ENCODE peak calls at places on chromosome 20, in nine cellular contexts. I is RWPE1, N is heart right ventricle, W is caudate nucleus, A is endothelial cell of umbilical vein, O is body of pancreas, M is A673, V is cardiac muscle cell, P is Karpas-422. B is an unnamed sample.

GRCh38 chr20:9068232-9068781 is 580 bp upstream of the PLCB4 start:
- DNase-seq in I (peak; percentile 28), N (peak; percentile 62), W (no peak), A (peak; percentile 56), O (peak; percentile 25), M (peak; percentile 58), V (peak; percentile 87), P (no peak), B (no peak)

GRCh38 chr20:52242237-52243230 is 51.0 kb upstream of the ZFP64 start:
- DNase-seq in I (peak; percentile 42), N (no peak), W (no peak), A (peak; percentile 22), O (no peak), M (peak; percentile 68), V (peak; percentile 49), P (peak; percentile 78), B (peak; percentile 63)

GRCh38 chr20:709421-709820 is 33.8 kb upstream of the SCRT2 start:
- DNase-seq in I (no peak), N (peak; percentile 42), W (no peak), A (no peak), O (peak; percentile 30), M (peak; percentile 39), V (no peak), P (no peak), B (no peak)

GRCh38 chr20:5899444-5899843 is 50.9 kb downstream of the TRMT6 start:
- DNase-seq in I (no peak), N (no peak), W (no peak), A (no peak), O (no peak), M (no peak), V (no peak), P (peak; percentile 5), B (no peak)

GRCh38 chr20:50788045-50788867 is 6.6 kb upstream of the BCAS4 start:
- DNase-seq in I (peak; percentile 73), N (no peak), W (no peak), A (no peak), O (peak; percentile 34), M (peak; percentile 94), V (no peak), P (no peak), B (no peak)

GRCh38 chr20:50805349-50805684 is 10.5 kb downstream of the BCAS4 start:
- DNase-seq in I (no peak), N (no peak), W (no peak), A (no peak), O (no peak), M (no peak), V (no peak), P (no peak), B (no peak)

GRCh38 chr20:14838663-14839650 is 501.5 kb upstream of the FLRT3 start:
- DNase-seq in I (no peak), N (no peak), W (no peak), A (peak; percentile 52), O (no peak), M (no peak), V (no peak), P (no peak), B (no peak)

GRCh38 chr20:21139881-21140566 is 14.1 kb downstream of the KIZ start:
- DNase-seq in I (no peak), N (no peak), W (no peak), A (no peak), O (no peak), M (no peak), V (no peak), P (no peak), B (no peak)

GRCh38 chr20:63540417-63541186 is 3.4 kb upstream of the PTK6 start:
- DNase-seq in I (no peak), N (no peak), W (no peak), A (no peak), O (no peak), M (no peak), V (no peak), P (peak; percentile 61), B (no peak)

GRCh38 chr20:46230811-46231282 is 77.5 kb downstream of the CDH22 start:
- DNase-seq in I (peak; percentile 64), N (no peak), W (no peak), A (peak; percentile 21), O (no peak), M (peak; percentile 43), V (peak; percentile 83), P (peak; percentile 71), B (peak; percentile 21)

GRCh38 chr20:10877345-10877744 is 203.5 kb upstream of the JAG1 start:
- DNase-seq in I (no peak), N (peak; percentile 16), W (no peak), A (no peak), O (no peak), M (no peak), V (no peak), P (no peak), B (no peak)

GRCh38 chr20:47257256-47257655 is 99.2 kb downstream of the ZMYND8 start:
- DNase-seq in I (no peak), N (no peak), W (no peak), A (no peak), O (no peak), M (no peak), V (no peak), P (no peak), B (no peak)

GRCh38 chr20:62433655-62434054 is 6.3 kb upstream of the RBBP8NL start:
- DNase-seq in I (no peak), N (no peak), W (no peak), A (peak; percentile 8), O (no peak), M (no peak), V (no peak), P (no peak), B (no peak)

GRCh38 chr20:37188787-37189186 is 9.4 kb upstream of the MROH8 start:
- DNase-seq in I (no peak), N (no peak), W (no peak), A (no peak), O (no peak), M (no peak), V (no peak), P (no peak), B (no peak)

GRCh38 chr20:48717095-48717958 is 110.5 kb downstream of the PREX1 start:
- DNase-seq in I (no peak), N (no peak), W (no peak), A (no peak), O (no peak), M (no peak), V (no peak), P (no peak), B (no peak)

GRCh38 chr20:48711696-48712464 is 115.9 kb downstream of the PREX1 start:
- DNase-seq in I (no peak), N (no peak), W (no peak), A (no peak), O (no peak), M (no peak), V (no peak), P (no peak), B (no peak)

GRCh38 chr20:48716541-48716940 is 111.3 kb downstream of the PREX1 start:
- DNase-seq in I (no peak), N (no peak), W (no peak), A (no peak), O (no peak), M (no peak), V (no peak), P (no peak), B (no peak)

GRCh38 chr20:48716086-48716485 is 111.7 kb downstream of the PREX1 start:
- DNase-seq in I (no peak), N (no peak), W (no peak), A (no peak), O (no peak), M (no peak), V (no peak), P (no peak), B (no peak)

DNA sequence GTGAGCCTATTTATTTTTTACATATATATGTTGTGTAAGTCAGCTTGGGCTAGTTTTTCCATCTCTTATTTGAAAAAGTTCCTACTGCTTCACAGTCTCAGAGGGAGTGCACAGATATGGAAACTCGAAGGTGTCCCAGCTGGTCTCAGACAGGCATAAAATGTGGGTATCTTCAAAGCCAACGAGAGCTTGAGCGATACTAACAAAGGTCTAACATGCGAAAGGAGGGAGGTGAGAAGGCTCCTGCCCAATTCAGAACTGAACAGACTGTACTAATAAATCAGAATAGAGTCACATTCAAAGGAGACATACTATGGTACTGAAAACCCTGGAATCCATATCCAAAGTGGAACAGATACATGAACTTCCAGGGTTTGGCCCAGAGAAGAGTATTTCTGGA is 113.0 kb downstream of the PREX1 start:
- DNase-seq in I (no peak), N (no peak), W (no peak), A (no peak), O (no peak), M (no peak), V (no peak), P (no peak), B (no peak)
- H3K27ac ChIP-seq in I (no peak overlapping the region), N (no peak overlapping the region), W (peak overlapping the region; percentile 9), A (no peak overlapping the region), O (no peak overlapping the region), M (no peak overlapping the region), V (no peak overlapping the region), P (no peak overlapping the region), B (no peak overlapping the region)

GRCh38 chr20:34578521-34579147 is 20.1 kb downstream of the MAP1LC3A start:
- DNase-seq in I (no peak), N (peak; percentile 63), W (no peak), A (no peak), O (no peak), M (no peak), V (peak; percentile 36), P (no peak), B (no peak)
- H3K27ac ChIP-seq in I (peak overlapping the region; percentile 66), N (peak overlapping the region; percentile 51), W (peak overlapping the region; percentile 60), A (no peak overlapping the region), O (no peak overlapping the region), M (no peak overlapping the region), V (peak overlapping the region; percentile 59), P (no peak overlapping the region), B (no peak overlapping the region)

GRCh38 chr20:38446441-38447209 is 11.5 kb upstream of the SNHG17 start:
- DNase-seq in I (peak; percentile 94), N (peak; percentile 93), W (peak; percentile 70), A (peak; percentile 88), O (peak; percentile 91), M (peak; percentile 96), V (peak; percentile 94), P (peak; percentile 98), B (peak; percentile 94)
- H3K27ac ChIP-seq in I (peak overlapping the region; percentile 67), N (peak overlapping the region; percentile 87), W (peak overlapping the region; percentile 58), A (peak overlapping the region; percentile 57), O (no peak overlapping the region), M (peak overlapping the region; percentile 95), V (peak overlapping the region; percentile 73), P (peak overlapping the region; percentile 94), B (peak overlapping the region; percentile 26)

GRCh38 chr20:53825282-53825681 is 231.6 kb upstream of the ZNF217 start:
- DNase-seq in I (no peak), N (no peak), W (no peak), A (no peak), O (no peak), M (no peak), V (no peak), P (no peak), B (no peak)
- H3K27ac ChIP-seq in I (no peak overlapping the region), N (no peak overlapping the region), W (no peak overlapping the region), A (no peak overlapping the region), O (no peak overlapping the region), M (no peak overlapping the region), V (no peak overlapping the region), P (no peak overlapping the region), B (no peak overlapping the region)

GRCh38 chr20:33401922-33402369 is 627 bp upstream of the CDK5RAP1 start:
- DNase-seq in I (no peak), N (no peak), W (no peak), A (no peak), O (no peak), M (peak; percentile 22), V (no peak), P (peak; percentile 83), B (no peak)
- H3K27ac ChIP-seq in I (peak overlapping the region; percentile 67), N (peak overlapping the region; percentile 83), W (no peak overlapping the region), A (no peak overlapping the region), O (no peak overlapping the region), M (peak overlapping the region; percentile 62), V (no peak overlapping the region), P (peak overlapping the region; percentile 95), B (no peak overlapping the region)

B was measured in MM.1S.